ENCODE peak calls at places on chromosomes 7 and 10, in six cellular contexts. V is right cardiac atrium, U is psoas muscle, C is epithelial cell of esophagus, A is amniotic stem cell, P is left ventricle myocardium superior. Z is an unnamed sample.

GRCh38 chr10:76581685-76582084 is 1055.9 kb downstream of the KCNMA1 start:
- DNase-seq in A (no peak), V (no peak), U (no peak), C (no peak), P (no peak), Z (no peak)

GRCh38 chr7:151248191-151249033 is at the start of gene SMARCD3:
- DNase-seq in P (peak), C (peak), A (no peak), U (peak), V (peak), Z (peak)

GRCh38 chr7:139403601-139404000 is 43.9 kb downstream of the LUC7L2 start:
- DNase-seq in P (no peak), U (no peak), V (no peak), A (no peak), C (peak), Z (no peak)

GRCh38 chr10:119653209-119653608 is 2.0 kb downstream of the BAG3 start:
- DNase-seq in A (no peak), U (no peak), C (no peak), P (no peak), V (no peak), Z (no peak)

GRCh38 chr7:141702047-141702567 is at the start of gene DENND11:
- DNase-seq in C (peak), P (peak), V (peak), U (peak), A (no peak), Z (peak)

GRCh38 chr10:35225204-35225603 is 98.6 kb downstream of the CREM start:
- DNase-seq in P (no peak), C (peak), U (no peak), V (no peak), A (no peak), Z (no peak)

GRCh38 chr10:28503114-28503513 is 29.8 kb upstream of the WAC start:
- DNase-seq in A (no peak), U (no peak), C (peak), V (no peak), P (peak), Z (peak)

GRCh38 chr10:129942019-129942277 is 22.1 kb downstream of the EBF3 start:
- DNase-seq in U (no peak), V (peak), C (no peak), A (no peak), P (no peak), Z (no peak)

GRCh38 chr7:125122225-125122624 is 192.6 kb upstream of the POT1 start:
- DNase-seq in P (no peak), A (no peak), U (no peak), V (no peak), C (no peak), Z (no peak)

GRCh38 chr7:128381161-128381821 is 19.8 kb upstream of the PRRT4 start:
- DNase-seq in P (peak), V (no peak), U (no peak), C (peak), A (no peak), Z (no peak)

GRCh38 chr10:101489355-101489754 is 98.7 kb downstream of the POLL start:
- DNase-seq in U (no peak), A (no peak), V (no peak), C (peak), P (no peak), Z (no peak)

GRCh38 chr7:34734786-34735185 is 76.8 kb downstream of the NPSR1 start:
- DNase-seq in A (no peak), C (no peak), U (no peak), V (no peak), P (no peak), Z (no peak)

GRCh38 chr10:70054902-70055301 is 2.3 kb downstream of the MACROH2A2 start:
- DNase-seq in U (no peak), V (no peak), P (no peak), C (no peak), A (no peak), Z (peak)

GRCh38 chr10:71442000-71442399 is 45.3 kb downstream of the CDH23 start:
- DNase-seq in U (no peak), C (no peak), V (no peak), P (no peak), A (no peak), Z (no peak)

GRCh38 chr7:52909935-52910334 is 125.5 kb upstream of the POM121L12 start:
- DNase-seq in U (no peak), V (no peak), A (no peak), C (no peak), P (no peak), Z (no peak)

GRCh38 chr10:5587151-5588079 is 62.7 kb downstream of the CALML3 start:
- DNase-seq in U (no peak), P (no peak), A (no peak), V (peak), C (no peak), Z (peak)

GRCh38 chr10:31650010-31650409 is 278.6 kb downstream of the ARHGAP12 start:
- DNase-seq in V (peak), A (peak), C (peak), U (peak), P (peak), Z (no peak)

GRCh38 chr10:124522131-124522902 is 60.7 kb downstream of the LHPP start:
- DNase-seq in U (no peak), A (no peak), V (no peak), C (no peak), P (peak), Z (no peak)

GRCh38 chr7:45912972-45913371 is 8.1 kb downstream of the IGFBP3 start:
- DNase-seq in P (no peak), A (no peak), C (no peak), U (no peak), V (no peak), Z (no peak)

GRCh38 chr10:12823361-12823760 is 178.2 kb downstream of the CCDC3 start:
- DNase-seq in C (no peak), V (no peak), U (no peak), P (no peak), A (no peak), Z (no peak)

GRCh38 chr10:130027716-130028464 is 63.8 kb upstream of the EBF3 start:
- DNase-seq in U (no peak), V (no peak), P (no peak), A (no peak), C (no peak), Z (peak)